ENCODE peak calls at places on chromosomes 13 and 19, in five cellular contexts. One of them, this sample, is unnamed.

GRCh38 chr19:44817725-44818469 is 9.0 kb downstream of the BCAM start:
- DNase-seq in cardiac muscle cell: no peak
- DNase-seq in colonic mucosa: no peak
- DNase-seq in thoracic aorta: no peak
- DNase-seq in lower lobe of right lung: no peak
- DNase-seq in this sample: no peak

GRCh38 chr13:21420706-21421105 is 38.4 kb downstream of the ZDHHC20 start:
- DNase-seq in cardiac muscle cell: peak; percentile 28
- DNase-seq in colonic mucosa: no peak
- DNase-seq in thoracic aorta: no peak
- DNase-seq in lower lobe of right lung: no peak
- DNase-seq in this sample: no peak

GRCh38 chr19:43767818-43768217 is 13.0 kb downstream of the KCNN4 start:
- DNase-seq in cardiac muscle cell: no peak
- DNase-seq in colonic mucosa: no peak
- DNase-seq in thoracic aorta: no peak
- DNase-seq in lower lobe of right lung: no peak
- DNase-seq in this sample: no peak

GRCh38 chr13:48151766-48152165 is 56.9 kb upstream of the MED4 start:
- DNase-seq in cardiac muscle cell: no peak
- DNase-seq in colonic mucosa: no peak
- DNase-seq in thoracic aorta: no peak
- DNase-seq in lower lobe of right lung: no peak
- DNase-seq in this sample: no peak

GRCh38 chr13:50228527-50228926 is 213.3 kb downstream of the KCNRG start:
- DNase-seq in cardiac muscle cell: no peak
- DNase-seq in colonic mucosa: no peak
- DNase-seq in thoracic aorta: no peak
- DNase-seq in lower lobe of right lung: no peak
- DNase-seq in this sample: no peak

GRCh38 chr19:7868671-7869452 is 5.3 kb downstream of the PRR36 start:
- DNase-seq in cardiac muscle cell: peak; percentile 53
- DNase-seq in colonic mucosa: peak; percentile 87
- DNase-seq in thoracic aorta: no peak
- DNase-seq in lower lobe of right lung: peak; percentile 83
- DNase-seq in this sample: peak; percentile 90

GRCh38 chr13:94362411-94362909 is 117.0 kb downstream of the DCT start:
- DNase-seq in cardiac muscle cell: peak; percentile 93
- DNase-seq in colonic mucosa: peak; percentile 66
- DNase-seq in thoracic aorta: peak; percentile 33
- DNase-seq in lower lobe of right lung: no peak
- DNase-seq in this sample: peak; percentile 59

GRCh38 chr19:40249201-40249600 is 22.7 kb upstream of the CCNP start:
- DNase-seq in cardiac muscle cell: no peak
- DNase-seq in colonic mucosa: no peak
- DNase-seq in thoracic aorta: no peak
- DNase-seq in lower lobe of right lung: peak; percentile 21
- DNase-seq in this sample: no peak

GRCh38 chr19:10936661-10937084 is 8.1 kb downstream of the TIMM29 start:
- DNase-seq in cardiac muscle cell: peak; percentile 87
- DNase-seq in colonic mucosa: peak; percentile 61
- DNase-seq in thoracic aorta: no peak
- DNase-seq in lower lobe of right lung: no peak
- DNase-seq in this sample: peak; percentile 41

GRCh38 chr13:105346141-105346766 is 1189.2 kb downstream of the EFNB2 start:
- DNase-seq in cardiac muscle cell: peak; percentile 39
- DNase-seq in colonic mucosa: no peak
- DNase-seq in thoracic aorta: no peak
- DNase-seq in lower lobe of right lung: no peak
- DNase-seq in this sample: peak; percentile 35

GRCh38 chr19:17097593-17098126 is 22.1 kb downstream of the MYO9B start:
- DNase-seq in cardiac muscle cell: peak; percentile 72
- DNase-seq in colonic mucosa: no peak
- DNase-seq in thoracic aorta: no peak
- DNase-seq in lower lobe of right lung: no peak
- DNase-seq in this sample: peak; percentile 60

GRCh38 chr13:110024646-110024980 is 238.2 kb upstream of the IRS2 start:
- DNase-seq in cardiac muscle cell: no peak
- DNase-seq in colonic mucosa: no peak
- DNase-seq in thoracic aorta: no peak
- DNase-seq in lower lobe of right lung: no peak
- DNase-seq in this sample: no peak

GRCh38 chr19:34236035-34236793 is 18.1 kb upstream of the GARRE1 start:
- DNase-seq in cardiac muscle cell: peak; percentile 61
- DNase-seq in colonic mucosa: peak; percentile 68
- DNase-seq in thoracic aorta: no peak
- DNase-seq in lower lobe of right lung: no peak
- DNase-seq in this sample: peak; percentile 31

GRCh38 chr13:100235311-100235901 is 146.5 kb downstream of the PCCA start:
- DNase-seq in cardiac muscle cell: peak; percentile 66
- DNase-seq in colonic mucosa: peak; percentile 55
- DNase-seq in thoracic aorta: no peak
- DNase-seq in lower lobe of right lung: no peak
- DNase-seq in this sample: no peak

GRCh38 chr13:113742445-113743120 is 16.4 kb upstream of the TMEM255B start:
- DNase-seq in cardiac muscle cell: no peak
- DNase-seq in colonic mucosa: no peak
- DNase-seq in thoracic aorta: no peak
- DNase-seq in lower lobe of right lung: peak; percentile 38
- DNase-seq in this sample: no peak

GRCh38 chr19:53130506-53130905 is 2.2 kb downstream of the ZNF415 start:
- DNase-seq in cardiac muscle cell: no peak
- DNase-seq in colonic mucosa: no peak
- DNase-seq in thoracic aorta: no peak
- DNase-seq in lower lobe of right lung: no peak
- DNase-seq in this sample: no peak

GRCh38 chr19:46970815-46971214 is 48.8 kb upstream of the NPAS1 start:
- DNase-seq in cardiac muscle cell: no peak
- DNase-seq in colonic mucosa: no peak
- DNase-seq in thoracic aorta: no peak
- DNase-seq in lower lobe of right lung: no peak
- DNase-seq in this sample: peak; percentile 86

GRCh38 chr13:106661236-106661635 is 93.3 kb upstream of the ARGLU1 start:
- DNase-seq in cardiac muscle cell: no peak
- DNase-seq in colonic mucosa: no peak
- DNase-seq in thoracic aorta: no peak
- DNase-seq in lower lobe of right lung: no peak
- DNase-seq in this sample: no peak

GRCh38 chr13:92896842-92897241 is 329.8 kb upstream of the GPC6 start:
- DNase-seq in cardiac muscle cell: peak; percentile 67
- DNase-seq in colonic mucosa: no peak
- DNase-seq in thoracic aorta: no peak
- DNase-seq in lower lobe of right lung: no peak
- DNase-seq in this sample: no peak

GRCh38 chr13:87123987-87124784 is 547.0 kb upstream of the SLITRK5 start:
- DNase-seq in cardiac muscle cell: peak; percentile 95
- DNase-seq in colonic mucosa: no peak
- DNase-seq in thoracic aorta: no peak
- DNase-seq in lower lobe of right lung: no peak
- DNase-seq in this sample: peak; percentile 89

GRCh38 chr19:17938092-17938845 is 5.5 kb downstream of the CCDC124 start:
- DNase-seq in cardiac muscle cell: peak; percentile 83
- DNase-seq in colonic mucosa: peak; percentile 80
- DNase-seq in thoracic aorta: no peak
- DNase-seq in lower lobe of right lung: peak; percentile 84
- DNase-seq in this sample: peak; percentile 88

GRCh38 chr13:60944863-60945262 is 470.8 kb downstream of the PCDH20 start:
- DNase-seq in cardiac muscle cell: no peak
- DNase-seq in colonic mucosa: no peak
- DNase-seq in thoracic aorta: no peak
- DNase-seq in lower lobe of right lung: no peak
- DNase-seq in this sample: no peak

GRCh38 chr13:45662122-45662521 is 40.0 kb upstream of the CBY2 start:
- DNase-seq in cardiac muscle cell: no peak
- DNase-seq in colonic mucosa: no peak
- DNase-seq in thoracic aorta: no peak
- DNase-seq in lower lobe of right lung: no peak
- DNase-seq in this sample: no peak

GRCh38 chr19:53076984-53077383 is 26.2 kb downstream of the ZNF160 start:
- DNase-seq in cardiac muscle cell: peak; percentile 82
- DNase-seq in colonic mucosa: no peak
- DNase-seq in thoracic aorta: no peak
- DNase-seq in lower lobe of right lung: no peak
- DNase-seq in this sample: no peak

GRCh38 chr13:45331981-45332830 is 8.8 kb downstream of the TPT1 start:
- DNase-seq in cardiac muscle cell: peak; percentile 95
- DNase-seq in colonic mucosa: no peak
- DNase-seq in thoracic aorta: no peak
- DNase-seq in lower lobe of right lung: no peak
- DNase-seq in this sample: peak; percentile 85

GRCh38 chr13:49253997-49254396 is 6.3 kb downstream of the CDADC1 start:
- DNase-seq in cardiac muscle cell: no peak
- DNase-seq in colonic mucosa: no peak
- DNase-seq in thoracic aorta: no peak
- DNase-seq in lower lobe of right lung: no peak
- DNase-seq in this sample: no peak

GRCh38 chr19:15248648-15249559 is 16.7 kb upstream of the EPHX3 start:
- DNase-seq in cardiac muscle cell: peak; percentile 92
- DNase-seq in colonic mucosa: peak; percentile 72
- DNase-seq in thoracic aorta: peak; percentile 64
- DNase-seq in lower lobe of right lung: peak; percentile 64
- DNase-seq in this sample: peak; percentile 94

GRCh38 chr19:1122972-1123363 is 19.2 kb downstream of the GPX4 start:
- DNase-seq in cardiac muscle cell: peak; percentile 86
- DNase-seq in colonic mucosa: peak; percentile 82
- DNase-seq in thoracic aorta: no peak
- DNase-seq in lower lobe of right lung: peak; percentile 78
- DNase-seq in this sample: peak; percentile 62

GRCh38 chr19:5036733-5037681 is 68.1 kb downstream of the KDM4B start:
- DNase-seq in cardiac muscle cell: peak; percentile 62
- DNase-seq in colonic mucosa: no peak
- DNase-seq in thoracic aorta: no peak
- DNase-seq in lower lobe of right lung: no peak
- DNase-seq in this sample: no peak

GRCh38 chr19:55700813-55701212 is 25.8 kb downstream of the EPN1 start:
- DNase-seq in cardiac muscle cell: no peak
- DNase-seq in colonic mucosa: no peak
- DNase-seq in thoracic aorta: no peak
- DNase-seq in lower lobe of right lung: peak; percentile 36
- DNase-seq in this sample: no peak

GRCh38 chr13:67258482-67258881 is 28.3 kb upstream of the PCDH9 start:
- DNase-seq in cardiac muscle cell: peak; percentile 17
- DNase-seq in colonic mucosa: no peak
- DNase-seq in thoracic aorta: no peak
- DNase-seq in lower lobe of right lung: no peak
- DNase-seq in this sample: no peak

GRCh38 chr19:10776900-10777650 is 58.9 kb downstream of the TMED1 start:
- DNase-seq in cardiac muscle cell: no peak
- DNase-seq in colonic mucosa: no peak
- DNase-seq in thoracic aorta: no peak
- DNase-seq in lower lobe of right lung: no peak
- DNase-seq in this sample: no peak

GRCh38 chr19:18649371-18650047 is 12.7 kb downstream of the KLHL26 start:
- DNase-seq in cardiac muscle cell: peak; percentile 55
- DNase-seq in colonic mucosa: peak; percentile 53
- DNase-seq in thoracic aorta: no peak
- DNase-seq in lower lobe of right lung: peak; percentile 70
- DNase-seq in this sample: no peak

GRCh38 chr19:10535613-10536012 is 8.1 kb upstream of the ATG4D start:
- DNase-seq in cardiac muscle cell: no peak
- DNase-seq in colonic mucosa: no peak
- DNase-seq in thoracic aorta: no peak
- DNase-seq in lower lobe of right lung: no peak
- DNase-seq in this sample: no peak

GRCh38 chr19:45314708-45315107 is 8.0 kb downstream of the CKM start:
- DNase-seq in cardiac muscle cell: no peak
- DNase-seq in colonic mucosa: no peak
- DNase-seq in thoracic aorta: no peak
- DNase-seq in lower lobe of right lung: no peak
- DNase-seq in this sample: no peak

DNA sequence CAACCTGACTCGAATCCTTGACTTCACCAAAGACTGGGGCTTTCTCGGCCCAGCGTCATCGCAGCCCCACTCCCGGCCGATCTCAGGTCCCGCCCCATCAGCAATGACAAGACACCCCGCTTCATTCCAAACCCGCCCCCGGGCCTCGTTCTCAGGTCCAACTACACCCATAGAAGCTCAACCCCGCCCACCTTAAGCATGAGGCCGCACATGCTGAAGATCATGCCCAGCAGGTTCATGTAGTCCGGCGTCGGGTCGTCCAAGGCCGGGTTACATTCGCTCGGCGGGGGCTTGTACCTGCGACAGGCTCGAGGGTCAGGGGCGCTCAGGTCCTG is 2.3 kb downstream of the WDR83 start:
- DNase-seq in cardiac muscle cell: peak; percentile 59
- DNase-seq in colonic mucosa: peak; percentile 57
- DNase-seq in thoracic aorta: no peak
- DNase-seq in lower lobe of right lung: peak; percentile 76
- DNase-seq in this sample: peak; percentile 78
- H3K36me3 ChIP-seq in cardiac muscle cell: peaks cover 1% of the 10 kb centered on the region
- H3K36me3 ChIP-seq in colonic mucosa: no peaks in the 10 kb centered on the region
- H3K36me3 ChIP-seq in thoracic aorta: peaks cover 4% of the 10 kb centered on the region
- H3K36me3 ChIP-seq in lower lobe of right lung: peaks cover 38% of the 10 kb centered on the region
- H3K36me3 ChIP-seq in this sample: peaks cover 58% of the 10 kb centered on the region

DNA sequence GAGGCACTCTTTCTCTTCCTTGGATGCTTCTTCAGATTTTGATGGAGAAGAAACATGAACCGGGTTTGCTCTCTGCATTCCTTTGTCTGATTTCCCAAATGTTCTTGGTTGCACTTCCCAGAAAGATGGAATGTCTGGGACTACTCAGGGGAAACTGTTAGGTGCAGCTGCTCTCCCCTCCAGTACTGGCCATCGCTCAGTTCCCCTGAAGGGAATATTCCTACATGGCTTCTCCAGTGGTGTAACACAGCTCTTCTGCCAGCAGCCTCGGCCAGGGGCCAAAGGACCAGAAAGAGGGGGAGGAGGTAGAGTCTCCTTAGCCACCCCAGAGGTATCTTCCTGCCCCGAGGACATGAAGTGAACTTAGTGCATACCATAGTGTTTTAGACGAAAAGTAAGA is 33.5 kb upstream of the SPRY2 start:
- DNase-seq in cardiac muscle cell: peak; percentile 32
- DNase-seq in colonic mucosa: no peak
- DNase-seq in thoracic aorta: no peak
- DNase-seq in lower lobe of right lung: no peak
- DNase-seq in this sample: no peak
- H3K4me3 ChIP-seq in cardiac muscle cell: no peak overlapping the region
- H3K4me3 ChIP-seq in colonic mucosa: no peak overlapping the region
- H3K4me3 ChIP-seq in thoracic aorta: no peak overlapping the region
- H3K4me3 ChIP-seq in lower lobe of right lung: no peak overlapping the region
- H3K4me3 ChIP-seq in this sample: no peak overlapping the region

GRCh38 chr19:3358392-3358918 is 7.9 kb upstream of the NFIC start:
- DNase-seq in cardiac muscle cell: no peak
- DNase-seq in colonic mucosa: no peak
- DNase-seq in thoracic aorta: no peak
- DNase-seq in lower lobe of right lung: no peak
- DNase-seq in this sample: no peak
- H3K27me3 ChIP-seq in cardiac muscle cell: peaks cover 55% of the 10 kb centered on the region
- H3K27me3 ChIP-seq in colonic mucosa: no peaks in the 10 kb centered on the region
- H3K27me3 ChIP-seq in thoracic aorta: no peaks in the 10 kb centered on the region
- H3K27me3 ChIP-seq in lower lobe of right lung: no peaks in the 10 kb centered on the region
- H3K27me3 ChIP-seq in this sample: no peaks in the 10 kb centered on the region

DNA sequence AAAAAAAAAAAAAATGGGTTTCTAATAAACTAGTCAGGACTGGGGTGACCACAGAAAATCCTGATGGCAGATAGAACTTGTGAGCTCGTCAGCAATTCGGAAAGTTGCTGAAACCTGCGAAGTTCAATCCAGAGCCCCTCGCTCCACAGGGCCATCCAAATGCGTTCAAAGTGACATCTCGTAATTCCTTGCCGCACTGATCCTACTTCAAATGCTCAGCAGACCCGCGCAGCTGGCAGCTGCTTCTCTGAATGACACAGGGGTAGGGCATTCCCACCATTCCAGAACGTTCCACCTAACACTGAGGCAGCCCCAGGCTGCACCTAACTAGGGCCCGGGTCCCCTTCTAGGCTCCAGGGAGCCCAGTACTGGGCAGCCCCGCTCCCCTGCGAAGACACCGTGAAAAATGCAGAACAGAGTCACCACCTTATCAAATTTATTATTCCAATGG is 4.8 kb upstream of the DAPK3 start:
- DNase-seq in cardiac muscle cell: no peak
- DNase-seq in colonic mucosa: no peak
- DNase-seq in thoracic aorta: no peak
- DNase-seq in lower lobe of right lung: no peak
- DNase-seq in this sample: no peak
- H3K36me3 ChIP-seq in cardiac muscle cell: peaks cover 52% of the 10 kb centered on the region
- H3K36me3 ChIP-seq in colonic mucosa: peaks cover 36% of the 10 kb centered on the region
- H3K36me3 ChIP-seq in thoracic aorta: peaks cover 54% of the 10 kb centered on the region
- H3K36me3 ChIP-seq in lower lobe of right lung: peaks cover 58% of the 10 kb centered on the region
- H3K36me3 ChIP-seq in this sample: peaks cover 52% of the 10 kb centered on the region

This sample was measured in MG63.